ENCODE peak calls at places on chromosomes 4 and X, in seven cellular contexts. O, D, U, A, I, T and V are unnamed samples.

GRCh38 chr4:36385951-36386561 is 104.6 kb downstream of the DTHD1 start:
- DNase-seq in O (no peak), D (no peak), U (no peak), A (no peak), I (no peak), T (peak), V (no peak)

GRCh38 chr4:158065176-158065575 is 107.6 kb downstream of the GASK1B start:
- DNase-seq in O (no peak), D (no peak), U (no peak), A (no peak), I (peak), T (no peak), V (no peak)

GRCh38 chrX:38664285-38664684 is 102.9 kb downstream of the TSPAN7 start:
- DNase-seq in O (peak), D (peak), U (no peak), A (peak), I (peak), T (no peak), V (peak)

GRCh38 chr4:88333741-88334405 is 44.8 kb upstream of the HERC6 start:
- DNase-seq in O (no peak), D (no peak), U (peak), A (no peak), I (no peak), T (no peak), V (no peak)

GRCh38 chr4:101102114-101102752 is 245.1 kb downstream of the PPP3CA start:
- DNase-seq in O (no peak), D (peak), U (no peak), A (no peak), I (no peak), T (no peak), V (no peak)

GRCh38 chrX:129980540-129981206 is 1.8 kb upstream of the BCORL1 start:
- DNase-seq in O (no peak), D (peak), U (peak), A (no peak), I (peak), T (no peak), V (peak)

GRCh38 chr4:120841580-120841979 is 80.9 kb downstream of the PRDM5 start:
- DNase-seq in O (no peak), D (no peak), U (no peak), A (no peak), I (no peak), T (no peak), V (no peak)

GRCh38 chr4:58561170-58561569 is 1451.0 kb upstream of the IGFBP7 start:
- DNase-seq in O (no peak), D (no peak), U (no peak), A (no peak), I (no peak), T (no peak), V (no peak)

GRCh38 chrX:133410555-133410954 is 4.7 kb downstream of the GPC4 start:
- DNase-seq in O (no peak), D (no peak), U (no peak), A (no peak), I (no peak), T (no peak), V (no peak)

GRCh38 chr4:7924570-7924969 is 15.1 kb downstream of the AFAP1 start:
- DNase-seq in O (no peak), D (no peak), U (no peak), A (no peak), I (no peak), T (no peak), V (no peak)

GRCh38 chr4:109801895-109802319 is at the start of gene CFI:
- DNase-seq in O (no peak), D (no peak), U (no peak), A (peak), I (peak), T (no peak), V (no peak)

GRCh38 chr4:40316333-40316781 is 18.8 kb upstream of the CHRNA9 start:
- DNase-seq in O (no peak), D (no peak), U (no peak), A (no peak), I (no peak), T (peak), V (no peak)

GRCh38 chr4:110287130-110287529 is 88.7 kb upstream of the ELOVL6 start:
- DNase-seq in O (peak), D (no peak), U (no peak), A (no peak), I (no peak), T (peak), V (no peak)

GRCh38 chr4:5874811-5875465 is 17.9 kb downstream of the CRMP1 start:
- DNase-seq in O (no peak), D (no peak), U (no peak), A (no peak), I (no peak), T (no peak), V (no peak)

GRCh38 chrX:39008554-39008953 is 207.3 kb downstream of the MID1IP1 start:
- DNase-seq in O (no peak), D (no peak), U (no peak), A (no peak), I (no peak), T (no peak), V (no peak)

GRCh38 chr4:151573945-151574344 is 165.0 kb downstream of the FHIP1A start:
- DNase-seq in O (no peak), D (no peak), U (no peak), A (no peak), I (no peak), T (no peak), V (no peak)

GRCh38 chrX:56726609-56727008 is 2.4 kb upstream of the NBDY start:
- DNase-seq in O (no peak), D (peak), U (no peak), A (peak), I (peak), T (no peak), V (no peak)

GRCh38 chr4:173910911-173911310 is 372.6 kb downstream of the FBXO8 start:
- DNase-seq in O (no peak), D (no peak), U (no peak), A (no peak), I (no peak), T (no peak), V (no peak)

GRCh38 chr4:68430337-68430736 is 16.9 kb upstream of the TMPRSS11E start:
- DNase-seq in O (no peak), D (no peak), U (no peak), A (no peak), I (no peak), T (no peak), V (no peak)

GRCh38 chr4:139389102-139389501 is 64.8 kb upstream of the RAB33B start:
- DNase-seq in O (no peak), D (no peak), U (no peak), A (no peak), I (no peak), T (no peak), V (no peak)

DNA sequence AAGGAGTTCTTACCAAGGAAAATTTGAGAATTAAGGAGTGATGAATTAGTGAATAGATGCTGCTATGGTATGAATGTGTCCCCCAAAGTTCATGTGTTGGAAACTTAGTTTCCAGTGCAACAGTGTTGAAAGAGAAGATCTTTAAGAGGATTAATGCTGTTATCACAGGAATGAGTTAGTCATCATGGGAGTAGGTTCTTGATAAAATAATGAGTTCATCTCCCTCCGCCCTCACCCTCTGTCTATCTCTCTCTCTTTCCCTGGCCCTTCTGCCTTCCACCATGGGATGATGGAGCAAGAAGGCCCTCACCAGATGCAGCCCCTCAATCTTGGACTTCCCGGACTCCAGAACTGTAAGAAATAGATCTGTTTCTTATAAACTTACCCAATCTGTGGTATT is 38.3 kb upstream of the KLHL8 start:
- DNase-seq in O (no peak), D (no peak), U (no peak), A (no peak), I (no peak), T (no peak), V (no peak)
- TF ChIP-seq JUND in O (no peak), D (no peak), U (no peak), A (no peak), I (no peak), T (no peak), V (no peak)

GRCh38 chr4:2269206-2269531 is 7.3 kb upstream of the MXD4 start:
- DNase-seq in O (no peak), D (peak), U (peak), A (no peak), I (no peak), T (no peak), V (no peak)
- TF ChIP-seq JUND in O (no peak), D (no peak), U (no peak), A (no peak), I (no peak), T (no peak), V (no peak)

DNA sequence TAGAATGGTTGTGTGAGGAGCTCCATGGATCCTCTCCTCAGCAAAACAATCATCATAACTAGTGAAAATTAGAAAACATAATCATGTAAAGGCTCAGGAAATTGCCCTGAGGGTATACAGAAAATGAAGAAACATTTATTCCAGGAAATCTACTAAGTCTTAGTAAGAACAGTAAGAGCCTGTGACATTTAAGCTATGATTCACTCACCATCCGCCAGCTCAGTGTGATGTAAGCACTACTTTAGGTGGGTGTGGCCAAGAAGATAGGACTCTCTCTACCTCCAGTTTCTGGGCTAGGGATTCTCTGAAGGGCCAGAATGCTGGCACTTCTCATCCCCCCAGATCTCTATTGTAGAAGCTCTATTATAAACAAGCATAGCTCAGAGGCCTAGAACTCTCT is 147.5 kb downstream of the DLG3 start:
- DNase-seq in O (peak), D (no peak), U (no peak), A (no peak), I (no peak), T (no peak), V (no peak)
- TF ChIP-seq JUND in O (peak), D (no peak), U (no peak), A (no peak), I (no peak), T (no peak), V (no peak)

DNA sequence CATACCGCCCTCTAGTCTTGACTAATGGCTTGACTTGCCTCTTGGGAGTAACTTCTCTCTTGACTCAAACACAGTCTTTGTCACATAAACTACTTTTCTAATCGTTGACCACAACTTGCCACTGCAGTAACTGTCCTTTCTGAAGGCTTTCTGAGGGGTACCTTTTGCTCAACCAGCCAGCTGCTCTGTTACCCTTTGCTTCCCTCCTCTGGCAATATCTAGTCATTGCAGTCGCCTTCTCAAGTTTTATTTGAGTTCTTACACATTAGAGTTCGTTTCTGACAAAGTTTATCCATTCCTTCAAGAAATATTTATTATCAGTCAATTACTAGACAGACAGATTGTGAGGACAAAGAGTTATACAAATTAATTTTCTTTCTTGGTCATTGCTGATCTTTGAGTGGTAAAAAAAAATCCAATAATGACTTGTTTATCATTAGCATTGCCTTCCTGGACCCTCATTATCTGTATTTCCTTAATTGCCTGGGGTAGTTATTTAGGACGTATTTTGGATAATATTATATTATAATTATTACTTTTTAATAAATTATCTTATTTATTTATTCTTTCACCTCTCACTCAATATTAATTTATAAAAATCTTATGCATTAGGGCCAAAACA is 506.8 kb upstream of the PCDH10 start:
- DNase-seq in O (peak), D (peak), U (peak), A (peak), I (peak), T (peak), V (peak)
- TF ChIP-seq JUND in O (no peak), D (no peak), U (no peak), A (no peak), I (no peak), T (no peak), V (no peak)